ENCODE peak calls at places on chromosomes 4 and X, in nine cellular contexts. One of them, this sample, is unnamed.

GRCh38 chrX:115017455-115017854 is at the start of gene IL13RA2:
- DNase-seq in epithelial cell of esophagus: no peak
- DNase-seq in astrocyte: no peak
- DNase-seq in stimulated activated CD8-positive, alpha-beta memory T cell treated with anti-CD3 and anti-CD28 coated beads, Interleukin-4, amount 100 ng/mL, for 1 hour: no peak
- DNase-seq in stimulated activated CD4-positive, alpha-beta T cell treated with anti-CD3 and anti-CD28 coated beads, Interleukin-15, amount 100 ng/mL, for 1 hour: no peak
- DNase-seq in posterior vena cava: no peak
- DNase-seq in lung microvascular endothelial cell: peak; percentile 30
- DNase-seq in neuronal stem cell: no peak
- DNase-seq in stimulated activated naive CD8-positive, alpha-beta T cell treated with anti-CD3 and anti-CD28 coated beads, Interleukin-15, Interleukin-2, amounts not matched to agents 100 U/mL and 50 U/mL, for 24 hours: no peak
- DNase-seq in this sample: no peak

GRCh38 chr4:140635606-140636005 is 66.8 kb upstream of the UCP1 start:
- DNase-seq in epithelial cell of esophagus: peak; percentile 65
- DNase-seq in astrocyte: peak; percentile 42
- DNase-seq in stimulated activated CD8-positive, alpha-beta memory T cell treated with anti-CD3 and anti-CD28 coated beads, Interleukin-4, amount 100 ng/mL, for 1 hour: no peak
- DNase-seq in stimulated activated CD4-positive, alpha-beta T cell treated with anti-CD3 and anti-CD28 coated beads, Interleukin-15, amount 100 ng/mL, for 1 hour: no peak
- DNase-seq in posterior vena cava: no peak
- DNase-seq in lung microvascular endothelial cell: peak; percentile 7
- DNase-seq in neuronal stem cell: no peak
- DNase-seq in stimulated activated naive CD8-positive, alpha-beta T cell treated with anti-CD3 and anti-CD28 coated beads, Interleukin-15, Interleukin-2, amounts not matched to agents 100 U/mL and 50 U/mL, for 24 hours: no peak
- DNase-seq in this sample: no peak

GRCh38 chr4:184416913-184417734 is 57.2 kb downstream of the IRF2 start:
- DNase-seq in epithelial cell of esophagus: no peak
- DNase-seq in astrocyte: no peak
- DNase-seq in stimulated activated CD8-positive, alpha-beta memory T cell treated with anti-CD3 and anti-CD28 coated beads, Interleukin-4, amount 100 ng/mL, for 1 hour: no peak
- DNase-seq in stimulated activated CD4-positive, alpha-beta T cell treated with anti-CD3 and anti-CD28 coated beads, Interleukin-15, amount 100 ng/mL, for 1 hour: no peak
- DNase-seq in posterior vena cava: no peak
- DNase-seq in lung microvascular endothelial cell: peak; percentile 30
- DNase-seq in neuronal stem cell: no peak
- DNase-seq in stimulated activated naive CD8-positive, alpha-beta T cell treated with anti-CD3 and anti-CD28 coated beads, Interleukin-15, Interleukin-2, amounts not matched to agents 100 U/mL and 50 U/mL, for 24 hours: peak; percentile 45
- DNase-seq in this sample: no peak

GRCh38 chr4:183398298-183399129 is 45.9 kb upstream of the CDKN2AIP start:
- DNase-seq in epithelial cell of esophagus: peak; percentile 69
- DNase-seq in astrocyte: peak; percentile 57
- DNase-seq in stimulated activated CD8-positive, alpha-beta memory T cell treated with anti-CD3 and anti-CD28 coated beads, Interleukin-4, amount 100 ng/mL, for 1 hour: peak; percentile 27
- DNase-seq in stimulated activated CD4-positive, alpha-beta T cell treated with anti-CD3 and anti-CD28 coated beads, Interleukin-15, amount 100 ng/mL, for 1 hour: peak; percentile 23
- DNase-seq in posterior vena cava: peak; percentile 93
- DNase-seq in lung microvascular endothelial cell: peak; percentile 79
- DNase-seq in neuronal stem cell: peak; percentile 46
- DNase-seq in stimulated activated naive CD8-positive, alpha-beta T cell treated with anti-CD3 and anti-CD28 coated beads, Interleukin-15, Interleukin-2, amounts not matched to agents 100 U/mL and 50 U/mL, for 24 hours: peak; percentile 80
- DNase-seq in this sample: peak; percentile 39

GRCh38 chr4:127055349-127055748 is 577.4 kb upstream of the INTU start:
- DNase-seq in epithelial cell of esophagus: peak; percentile 50
- DNase-seq in astrocyte: peak; percentile 84
- DNase-seq in stimulated activated CD8-positive, alpha-beta memory T cell treated with anti-CD3 and anti-CD28 coated beads, Interleukin-4, amount 100 ng/mL, for 1 hour: no peak
- DNase-seq in stimulated activated CD4-positive, alpha-beta T cell treated with anti-CD3 and anti-CD28 coated beads, Interleukin-15, amount 100 ng/mL, for 1 hour: no peak
- DNase-seq in posterior vena cava: no peak
- DNase-seq in lung microvascular endothelial cell: no peak
- DNase-seq in neuronal stem cell: no peak
- DNase-seq in stimulated activated naive CD8-positive, alpha-beta T cell treated with anti-CD3 and anti-CD28 coated beads, Interleukin-15, Interleukin-2, amounts not matched to agents 100 U/mL and 50 U/mL, for 24 hours: no peak
- DNase-seq in this sample: no peak

GRCh38 chr4:77465271-77465670 is 140.3 kb upstream of the CXCL13 start:
- DNase-seq in epithelial cell of esophagus: peak; percentile 50
- DNase-seq in astrocyte: no peak
- DNase-seq in stimulated activated CD8-positive, alpha-beta memory T cell treated with anti-CD3 and anti-CD28 coated beads, Interleukin-4, amount 100 ng/mL, for 1 hour: no peak
- DNase-seq in stimulated activated CD4-positive, alpha-beta T cell treated with anti-CD3 and anti-CD28 coated beads, Interleukin-15, amount 100 ng/mL, for 1 hour: no peak
- DNase-seq in posterior vena cava: no peak
- DNase-seq in lung microvascular endothelial cell: peak; percentile 23
- DNase-seq in neuronal stem cell: no peak
- DNase-seq in stimulated activated naive CD8-positive, alpha-beta T cell treated with anti-CD3 and anti-CD28 coated beads, Interleukin-15, Interleukin-2, amounts not matched to agents 100 U/mL and 50 U/mL, for 24 hours: peak; percentile 52
- DNase-seq in this sample: no peak

GRCh38 chrX:23434356-23434884 is 99.8 kb downstream of the PTCHD1 start:
- DNase-seq in epithelial cell of esophagus: peak; percentile 14
- DNase-seq in astrocyte: peak; percentile 94
- DNase-seq in stimulated activated CD8-positive, alpha-beta memory T cell treated with anti-CD3 and anti-CD28 coated beads, Interleukin-4, amount 100 ng/mL, for 1 hour: no peak
- DNase-seq in stimulated activated CD4-positive, alpha-beta T cell treated with anti-CD3 and anti-CD28 coated beads, Interleukin-15, amount 100 ng/mL, for 1 hour: no peak
- DNase-seq in posterior vena cava: peak; percentile 92
- DNase-seq in lung microvascular endothelial cell: peak; percentile 4
- DNase-seq in neuronal stem cell: no peak
- DNase-seq in stimulated activated naive CD8-positive, alpha-beta T cell treated with anti-CD3 and anti-CD28 coated beads, Interleukin-15, Interleukin-2, amounts not matched to agents 100 U/mL and 50 U/mL, for 24 hours: no peak
- DNase-seq in this sample: no peak

GRCh38 chr4:878796-879729 is 53.1 kb downstream of the GAK start:
- DNase-seq in epithelial cell of esophagus: no peak
- DNase-seq in astrocyte: no peak
- DNase-seq in stimulated activated CD8-positive, alpha-beta memory T cell treated with anti-CD3 and anti-CD28 coated beads, Interleukin-4, amount 100 ng/mL, for 1 hour: no peak
- DNase-seq in stimulated activated CD4-positive, alpha-beta T cell treated with anti-CD3 and anti-CD28 coated beads, Interleukin-15, amount 100 ng/mL, for 1 hour: no peak
- DNase-seq in posterior vena cava: no peak
- DNase-seq in lung microvascular endothelial cell: no peak
- DNase-seq in neuronal stem cell: no peak
- DNase-seq in stimulated activated naive CD8-positive, alpha-beta T cell treated with anti-CD3 and anti-CD28 coated beads, Interleukin-15, Interleukin-2, amounts not matched to agents 100 U/mL and 50 U/mL, for 24 hours: peak; percentile 32
- DNase-seq in this sample: no peak

GRCh38 chr4:73539386-73539785 is 57.8 kb downstream of the AFM start:
- DNase-seq in epithelial cell of esophagus: no peak
- DNase-seq in astrocyte: no peak
- DNase-seq in stimulated activated CD8-positive, alpha-beta memory T cell treated with anti-CD3 and anti-CD28 coated beads, Interleukin-4, amount 100 ng/mL, for 1 hour: no peak
- DNase-seq in stimulated activated CD4-positive, alpha-beta T cell treated with anti-CD3 and anti-CD28 coated beads, Interleukin-15, amount 100 ng/mL, for 1 hour: no peak
- DNase-seq in posterior vena cava: no peak
- DNase-seq in lung microvascular endothelial cell: no peak
- DNase-seq in neuronal stem cell: no peak
- DNase-seq in stimulated activated naive CD8-positive, alpha-beta T cell treated with anti-CD3 and anti-CD28 coated beads, Interleukin-15, Interleukin-2, amounts not matched to agents 100 U/mL and 50 U/mL, for 24 hours: no peak
- DNase-seq in this sample: no peak

GRCh38 chrX:150581093-150581775 is 12.8 kb downstream of the MTM1 start:
- DNase-seq in epithelial cell of esophagus: peak; percentile 62
- DNase-seq in astrocyte: peak; percentile 68
- DNase-seq in stimulated activated CD8-positive, alpha-beta memory T cell treated with anti-CD3 and anti-CD28 coated beads, Interleukin-4, amount 100 ng/mL, for 1 hour: no peak
- DNase-seq in stimulated activated CD4-positive, alpha-beta T cell treated with anti-CD3 and anti-CD28 coated beads, Interleukin-15, amount 100 ng/mL, for 1 hour: no peak
- DNase-seq in posterior vena cava: no peak
- DNase-seq in lung microvascular endothelial cell: peak; percentile 53
- DNase-seq in neuronal stem cell: no peak
- DNase-seq in stimulated activated naive CD8-positive, alpha-beta T cell treated with anti-CD3 and anti-CD28 coated beads, Interleukin-15, Interleukin-2, amounts not matched to agents 100 U/mL and 50 U/mL, for 24 hours: no peak
- DNase-seq in this sample: no peak

GRCh38 chrX:45774961-45775360 is 574.3 kb upstream of the DIPK2B start:
- DNase-seq in epithelial cell of esophagus: peak; percentile 84
- DNase-seq in astrocyte: peak; percentile 85
- DNase-seq in stimulated activated CD8-positive, alpha-beta memory T cell treated with anti-CD3 and anti-CD28 coated beads, Interleukin-4, amount 100 ng/mL, for 1 hour: no peak
- DNase-seq in stimulated activated CD4-positive, alpha-beta T cell treated with anti-CD3 and anti-CD28 coated beads, Interleukin-15, amount 100 ng/mL, for 1 hour: no peak
- DNase-seq in posterior vena cava: no peak
- DNase-seq in lung microvascular endothelial cell: peak; percentile 75
- DNase-seq in neuronal stem cell: no peak
- DNase-seq in stimulated activated naive CD8-positive, alpha-beta T cell treated with anti-CD3 and anti-CD28 coated beads, Interleukin-15, Interleukin-2, amounts not matched to agents 100 U/mL and 50 U/mL, for 24 hours: no peak
- DNase-seq in this sample: no peak

GRCh38 chrX:112846114-112846513 is 5.5 kb upstream of the AMOT start:
- DNase-seq in epithelial cell of esophagus: no peak
- DNase-seq in astrocyte: no peak
- DNase-seq in stimulated activated CD8-positive, alpha-beta memory T cell treated with anti-CD3 and anti-CD28 coated beads, Interleukin-4, amount 100 ng/mL, for 1 hour: no peak
- DNase-seq in stimulated activated CD4-positive, alpha-beta T cell treated with anti-CD3 and anti-CD28 coated beads, Interleukin-15, amount 100 ng/mL, for 1 hour: no peak
- DNase-seq in posterior vena cava: no peak
- DNase-seq in lung microvascular endothelial cell: peak; percentile 1
- DNase-seq in neuronal stem cell: no peak
- DNase-seq in stimulated activated naive CD8-positive, alpha-beta T cell treated with anti-CD3 and anti-CD28 coated beads, Interleukin-15, Interleukin-2, amounts not matched to agents 100 U/mL and 50 U/mL, for 24 hours: no peak
- DNase-seq in this sample: no peak

GRCh38 chr4:2831611-2832308 is 11.9 kb upstream of the ADD1 start:
- DNase-seq in epithelial cell of esophagus: no peak
- DNase-seq in astrocyte: no peak
- DNase-seq in stimulated activated CD8-positive, alpha-beta memory T cell treated with anti-CD3 and anti-CD28 coated beads, Interleukin-4, amount 100 ng/mL, for 1 hour: no peak
- DNase-seq in stimulated activated CD4-positive, alpha-beta T cell treated with anti-CD3 and anti-CD28 coated beads, Interleukin-15, amount 100 ng/mL, for 1 hour: no peak
- DNase-seq in posterior vena cava: peak; percentile 82
- DNase-seq in lung microvascular endothelial cell: no peak
- DNase-seq in neuronal stem cell: no peak
- DNase-seq in stimulated activated naive CD8-positive, alpha-beta T cell treated with anti-CD3 and anti-CD28 coated beads, Interleukin-15, Interleukin-2, amounts not matched to agents 100 U/mL and 50 U/mL, for 24 hours: no peak
- DNase-seq in this sample: no peak

GRCh38 chr4:159400782-159401712 is 298.2 kb downstream of the RAPGEF2 start:
- DNase-seq in epithelial cell of esophagus: no peak
- DNase-seq in astrocyte: no peak
- DNase-seq in stimulated activated CD8-positive, alpha-beta memory T cell treated with anti-CD3 and anti-CD28 coated beads, Interleukin-4, amount 100 ng/mL, for 1 hour: no peak
- DNase-seq in stimulated activated CD4-positive, alpha-beta T cell treated with anti-CD3 and anti-CD28 coated beads, Interleukin-15, amount 100 ng/mL, for 1 hour: no peak
- DNase-seq in posterior vena cava: no peak
- DNase-seq in lung microvascular endothelial cell: peak; percentile 39
- DNase-seq in neuronal stem cell: no peak
- DNase-seq in stimulated activated naive CD8-positive, alpha-beta T cell treated with anti-CD3 and anti-CD28 coated beads, Interleukin-15, Interleukin-2, amounts not matched to agents 100 U/mL and 50 U/mL, for 24 hours: no peak
- DNase-seq in this sample: no peak

GRCh38 chr4:135777386-135777785 is 1575.8 kb upstream of the PABPC4L start:
- DNase-seq in epithelial cell of esophagus: no peak
- DNase-seq in astrocyte: no peak
- DNase-seq in stimulated activated CD8-positive, alpha-beta memory T cell treated with anti-CD3 and anti-CD28 coated beads, Interleukin-4, amount 100 ng/mL, for 1 hour: no peak
- DNase-seq in stimulated activated CD4-positive, alpha-beta T cell treated with anti-CD3 and anti-CD28 coated beads, Interleukin-15, amount 100 ng/mL, for 1 hour: no peak
- DNase-seq in posterior vena cava: no peak
- DNase-seq in lung microvascular endothelial cell: no peak
- DNase-seq in neuronal stem cell: no peak
- DNase-seq in stimulated activated naive CD8-positive, alpha-beta T cell treated with anti-CD3 and anti-CD28 coated beads, Interleukin-15, Interleukin-2, amounts not matched to agents 100 U/mL and 50 U/mL, for 24 hours: no peak
- DNase-seq in this sample: no peak

GRCh38 chr4:53644607-53645006 is 53.3 kb upstream of the LNX1 start:
- DNase-seq in epithelial cell of esophagus: peak; percentile 94
- DNase-seq in astrocyte: no peak
- DNase-seq in stimulated activated CD8-positive, alpha-beta memory T cell treated with anti-CD3 and anti-CD28 coated beads, Interleukin-4, amount 100 ng/mL, for 1 hour: no peak
- DNase-seq in stimulated activated CD4-positive, alpha-beta T cell treated with anti-CD3 and anti-CD28 coated beads, Interleukin-15, amount 100 ng/mL, for 1 hour: no peak
- DNase-seq in posterior vena cava: no peak
- DNase-seq in lung microvascular endothelial cell: no peak
- DNase-seq in neuronal stem cell: no peak
- DNase-seq in stimulated activated naive CD8-positive, alpha-beta T cell treated with anti-CD3 and anti-CD28 coated beads, Interleukin-15, Interleukin-2, amounts not matched to agents 100 U/mL and 50 U/mL, for 24 hours: no peak
- DNase-seq in this sample: no peak

GRCh38 chr4:83118869-83119268 is 4.3 kb upstream of the PLAC8 start:
- DNase-seq in epithelial cell of esophagus: no peak
- DNase-seq in astrocyte: no peak
- DNase-seq in stimulated activated CD8-positive, alpha-beta memory T cell treated with anti-CD3 and anti-CD28 coated beads, Interleukin-4, amount 100 ng/mL, for 1 hour: no peak
- DNase-seq in stimulated activated CD4-positive, alpha-beta T cell treated with anti-CD3 and anti-CD28 coated beads, Interleukin-15, amount 100 ng/mL, for 1 hour: no peak
- DNase-seq in posterior vena cava: no peak
- DNase-seq in lung microvascular endothelial cell: no peak
- DNase-seq in neuronal stem cell: no peak
- DNase-seq in stimulated activated naive CD8-positive, alpha-beta T cell treated with anti-CD3 and anti-CD28 coated beads, Interleukin-15, Interleukin-2, amounts not matched to agents 100 U/mL and 50 U/mL, for 24 hours: no peak
- DNase-seq in this sample: no peak

GRCh38 chrX:110409925-110410324 is 51.3 kb downstream of the RTL9 start:
- DNase-seq in epithelial cell of esophagus: peak; percentile 82
- DNase-seq in astrocyte: peak; percentile 53
- DNase-seq in stimulated activated CD8-positive, alpha-beta memory T cell treated with anti-CD3 and anti-CD28 coated beads, Interleukin-4, amount 100 ng/mL, for 1 hour: no peak
- DNase-seq in stimulated activated CD4-positive, alpha-beta T cell treated with anti-CD3 and anti-CD28 coated beads, Interleukin-15, amount 100 ng/mL, for 1 hour: no peak
- DNase-seq in posterior vena cava: no peak
- DNase-seq in lung microvascular endothelial cell: peak; percentile 53
- DNase-seq in neuronal stem cell: no peak
- DNase-seq in stimulated activated naive CD8-positive, alpha-beta T cell treated with anti-CD3 and anti-CD28 coated beads, Interleukin-15, Interleukin-2, amounts not matched to agents 100 U/mL and 50 U/mL, for 24 hours: peak; percentile 9
- DNase-seq in this sample: no peak

GRCh38 chrX:110167952-110168451 is 149.9 kb downstream of the AMMECR1 start:
- DNase-seq in epithelial cell of esophagus: peak; percentile 33
- DNase-seq in astrocyte: peak; percentile 35
- DNase-seq in stimulated activated CD8-positive, alpha-beta memory T cell treated with anti-CD3 and anti-CD28 coated beads, Interleukin-4, amount 100 ng/mL, for 1 hour: peak; percentile 19
- DNase-seq in stimulated activated CD4-positive, alpha-beta T cell treated with anti-CD3 and anti-CD28 coated beads, Interleukin-15, amount 100 ng/mL, for 1 hour: peak; percentile 12
- DNase-seq in posterior vena cava: no peak
- DNase-seq in lung microvascular endothelial cell: no peak
- DNase-seq in neuronal stem cell: peak; percentile 29
- DNase-seq in stimulated activated naive CD8-positive, alpha-beta T cell treated with anti-CD3 and anti-CD28 coated beads, Interleukin-15, Interleukin-2, amounts not matched to agents 100 U/mL and 50 U/mL, for 24 hours: peak; percentile 58
- DNase-seq in this sample: peak; percentile 21

GRCh38 chr4:39713691-39714090 is 15.8 kb downstream of the UBE2K start:
- DNase-seq in epithelial cell of esophagus: peak; percentile 34
- DNase-seq in astrocyte: no peak
- DNase-seq in stimulated activated CD8-positive, alpha-beta memory T cell treated with anti-CD3 and anti-CD28 coated beads, Interleukin-4, amount 100 ng/mL, for 1 hour: no peak
- DNase-seq in stimulated activated CD4-positive, alpha-beta T cell treated with anti-CD3 and anti-CD28 coated beads, Interleukin-15, amount 100 ng/mL, for 1 hour: no peak
- DNase-seq in posterior vena cava: no peak
- DNase-seq in lung microvascular endothelial cell: no peak
- DNase-seq in neuronal stem cell: no peak
- DNase-seq in stimulated activated naive CD8-positive, alpha-beta T cell treated with anti-CD3 and anti-CD28 coated beads, Interleukin-15, Interleukin-2, amounts not matched to agents 100 U/mL and 50 U/mL, for 24 hours: no peak
- DNase-seq in this sample: no peak

GRCh38 chr4:154467886-154468285 is 23.7 kb downstream of the DCHS2 start:
- DNase-seq in epithelial cell of esophagus: peak; percentile 92
- DNase-seq in astrocyte: peak; percentile 8
- DNase-seq in stimulated activated CD8-positive, alpha-beta memory T cell treated with anti-CD3 and anti-CD28 coated beads, Interleukin-4, amount 100 ng/mL, for 1 hour: no peak
- DNase-seq in stimulated activated CD4-positive, alpha-beta T cell treated with anti-CD3 and anti-CD28 coated beads, Interleukin-15, amount 100 ng/mL, for 1 hour: no peak
- DNase-seq in posterior vena cava: no peak
- DNase-seq in lung microvascular endothelial cell: no peak
- DNase-seq in neuronal stem cell: no peak
- DNase-seq in stimulated activated naive CD8-positive, alpha-beta T cell treated with anti-CD3 and anti-CD28 coated beads, Interleukin-15, Interleukin-2, amounts not matched to agents 100 U/mL and 50 U/mL, for 24 hours: no peak
- DNase-seq in this sample: no peak

GRCh38 chr4:153341575-153342090 is 2.9 kb upstream of the MND1 start:
- DNase-seq in epithelial cell of esophagus: peak; percentile 65
- DNase-seq in astrocyte: peak; percentile 54
- DNase-seq in stimulated activated CD8-positive, alpha-beta memory T cell treated with anti-CD3 and anti-CD28 coated beads, Interleukin-4, amount 100 ng/mL, for 1 hour: no peak
- DNase-seq in stimulated activated CD4-positive, alpha-beta T cell treated with anti-CD3 and anti-CD28 coated beads, Interleukin-15, amount 100 ng/mL, for 1 hour: no peak
- DNase-seq in posterior vena cava: no peak
- DNase-seq in lung microvascular endothelial cell: peak; percentile 90
- DNase-seq in neuronal stem cell: no peak
- DNase-seq in stimulated activated naive CD8-positive, alpha-beta T cell treated with anti-CD3 and anti-CD28 coated beads, Interleukin-15, Interleukin-2, amounts not matched to agents 100 U/mL and 50 U/mL, for 24 hours: no peak
- DNase-seq in this sample: no peak

GRCh38 chr4:52883183-52883621 is 21.1 kb downstream of the RASL11B start:
- DNase-seq in epithelial cell of esophagus: peak; percentile 35
- DNase-seq in astrocyte: no peak
- DNase-seq in stimulated activated CD8-positive, alpha-beta memory T cell treated with anti-CD3 and anti-CD28 coated beads, Interleukin-4, amount 100 ng/mL, for 1 hour: no peak
- DNase-seq in stimulated activated CD4-positive, alpha-beta T cell treated with anti-CD3 and anti-CD28 coated beads, Interleukin-15, amount 100 ng/mL, for 1 hour: no peak
- DNase-seq in posterior vena cava: no peak
- DNase-seq in lung microvascular endothelial cell: no peak
- DNase-seq in neuronal stem cell: no peak
- DNase-seq in stimulated activated naive CD8-positive, alpha-beta T cell treated with anti-CD3 and anti-CD28 coated beads, Interleukin-15, Interleukin-2, amounts not matched to agents 100 U/mL and 50 U/mL, for 24 hours: no peak
- DNase-seq in this sample: no peak

GRCh38 chr4:180665994-180666818 is 1577.0 kb upstream of the TENM3 start:
- DNase-seq in epithelial cell of esophagus: peak; percentile 75
- DNase-seq in astrocyte: peak; percentile 41
- DNase-seq in stimulated activated CD8-positive, alpha-beta memory T cell treated with anti-CD3 and anti-CD28 coated beads, Interleukin-4, amount 100 ng/mL, for 1 hour: no peak
- DNase-seq in stimulated activated CD4-positive, alpha-beta T cell treated with anti-CD3 and anti-CD28 coated beads, Interleukin-15, amount 100 ng/mL, for 1 hour: no peak
- DNase-seq in posterior vena cava: no peak
- DNase-seq in lung microvascular endothelial cell: peak; percentile 47
- DNase-seq in neuronal stem cell: peak; percentile 63
- DNase-seq in stimulated activated naive CD8-positive, alpha-beta T cell treated with anti-CD3 and anti-CD28 coated beads, Interleukin-15, Interleukin-2, amounts not matched to agents 100 U/mL and 50 U/mL, for 24 hours: peak; percentile 7
- DNase-seq in this sample: no peak

GRCh38 chrX:6052111-6052745 is 176.4 kb downstream of the NLGN4X start:
- DNase-seq in epithelial cell of esophagus: peak; percentile 73
- DNase-seq in astrocyte: peak; percentile 57
- DNase-seq in stimulated activated CD8-positive, alpha-beta memory T cell treated with anti-CD3 and anti-CD28 coated beads, Interleukin-4, amount 100 ng/mL, for 1 hour: no peak
- DNase-seq in stimulated activated CD4-positive, alpha-beta T cell treated with anti-CD3 and anti-CD28 coated beads, Interleukin-15, amount 100 ng/mL, for 1 hour: no peak
- DNase-seq in posterior vena cava: no peak
- DNase-seq in lung microvascular endothelial cell: no peak
- DNase-seq in neuronal stem cell: no peak
- DNase-seq in stimulated activated naive CD8-positive, alpha-beta T cell treated with anti-CD3 and anti-CD28 coated beads, Interleukin-15, Interleukin-2, amounts not matched to agents 100 U/mL and 50 U/mL, for 24 hours: no peak
- DNase-seq in this sample: no peak

GRCh38 chrX:17846045-17846444 is 15.1 kb downstream of the RAI2 start:
- DNase-seq in epithelial cell of esophagus: peak; percentile 39
- DNase-seq in astrocyte: no peak
- DNase-seq in stimulated activated CD8-positive, alpha-beta memory T cell treated with anti-CD3 and anti-CD28 coated beads, Interleukin-4, amount 100 ng/mL, for 1 hour: no peak
- DNase-seq in stimulated activated CD4-positive, alpha-beta T cell treated with anti-CD3 and anti-CD28 coated beads, Interleukin-15, amount 100 ng/mL, for 1 hour: no peak
- DNase-seq in posterior vena cava: no peak
- DNase-seq in lung microvascular endothelial cell: no peak
- DNase-seq in neuronal stem cell: no peak
- DNase-seq in stimulated activated naive CD8-positive, alpha-beta T cell treated with anti-CD3 and anti-CD28 coated beads, Interleukin-15, Interleukin-2, amounts not matched to agents 100 U/mL and 50 U/mL, for 24 hours: no peak
- DNase-seq in this sample: no peak

GRCh38 chrX:127207326-127207725 is 387.8 kb downstream of the PRR32 start:
- DNase-seq in epithelial cell of esophagus: no peak
- DNase-seq in astrocyte: no peak
- DNase-seq in stimulated activated CD8-positive, alpha-beta memory T cell treated with anti-CD3 and anti-CD28 coated beads, Interleukin-4, amount 100 ng/mL, for 1 hour: no peak
- DNase-seq in stimulated activated CD4-positive, alpha-beta T cell treated with anti-CD3 and anti-CD28 coated beads, Interleukin-15, amount 100 ng/mL, for 1 hour: no peak
- DNase-seq in posterior vena cava: no peak
- DNase-seq in lung microvascular endothelial cell: no peak
- DNase-seq in neuronal stem cell: peak; percentile 18
- DNase-seq in stimulated activated naive CD8-positive, alpha-beta T cell treated with anti-CD3 and anti-CD28 coated beads, Interleukin-15, Interleukin-2, amounts not matched to agents 100 U/mL and 50 U/mL, for 24 hours: no peak
- DNase-seq in this sample: no peak

GRCh38 chrX:9466711-9467110 is 1.9 kb downstream of the TBL1X start:
- DNase-seq in epithelial cell of esophagus: no peak
- DNase-seq in astrocyte: no peak
- DNase-seq in stimulated activated CD8-positive, alpha-beta memory T cell treated with anti-CD3 and anti-CD28 coated beads, Interleukin-4, amount 100 ng/mL, for 1 hour: no peak
- DNase-seq in stimulated activated CD4-positive, alpha-beta T cell treated with anti-CD3 and anti-CD28 coated beads, Interleukin-15, amount 100 ng/mL, for 1 hour: no peak
- DNase-seq in posterior vena cava: no peak
- DNase-seq in lung microvascular endothelial cell: no peak
- DNase-seq in neuronal stem cell: no peak
- DNase-seq in stimulated activated naive CD8-positive, alpha-beta T cell treated with anti-CD3 and anti-CD28 coated beads, Interleukin-15, Interleukin-2, amounts not matched to agents 100 U/mL and 50 U/mL, for 24 hours: no peak
- DNase-seq in this sample: no peak

GRCh38 chrX:19544693-19545305 is 29.5 kb upstream of the MAP3K15 start:
- DNase-seq in epithelial cell of esophagus: peak; percentile 61
- DNase-seq in astrocyte: peak; percentile 22
- DNase-seq in stimulated activated CD8-positive, alpha-beta memory T cell treated with anti-CD3 and anti-CD28 coated beads, Interleukin-4, amount 100 ng/mL, for 1 hour: no peak
- DNase-seq in stimulated activated CD4-positive, alpha-beta T cell treated with anti-CD3 and anti-CD28 coated beads, Interleukin-15, amount 100 ng/mL, for 1 hour: no peak
- DNase-seq in posterior vena cava: no peak
- DNase-seq in lung microvascular endothelial cell: peak; percentile 66
- DNase-seq in neuronal stem cell: peak; percentile 27
- DNase-seq in stimulated activated naive CD8-positive, alpha-beta T cell treated with anti-CD3 and anti-CD28 coated beads, Interleukin-15, Interleukin-2, amounts not matched to agents 100 U/mL and 50 U/mL, for 24 hours: peak; percentile 34
- DNase-seq in this sample: no peak

This sample was measured in central memory CD8-positive, alpha-beta T cell.